ENCODE peak calls at places on chromosomes 13 and 19, in eight cellular contexts. One of them, this sample, is unnamed.
A peak's percentile ranks its signal among the peaks of the same experiment; 100 is the strongest.

GRCh38 chr13:47184311-47184710 is 287.5 kb upstream of the HTR2A start:
- DNase-seq in stomach: no peak
- DNase-seq in NCI-H2107: no peak
- DNase-seq in transverse colon: no peak
- DNase-seq in thoracic aorta: no peak
- DNase-seq in CD4-positive, alpha-beta memory T cell: no peak
- DNase-seq in neural progenitor cell: no peak
- DNase-seq in NCI-H187 treated with DMSO at 0.1 percent for 48 hours: no peak
- DNase-seq in this sample: no peak

GRCh38 chr13:50617134-50617721 is 226.3 kb downstream of the DLEU7 start:
- DNase-seq in thoracic aorta: no peak
- DNase-seq in CD4-positive, alpha-beta memory T cell: no peak
- DNase-seq in NCI-H187 treated with DMSO at 0.1 percent for 48 hours: no peak
- DNase-seq in neural progenitor cell: no peak
- DNase-seq in NCI-H2107: no peak
- DNase-seq in transverse colon: no peak
- DNase-seq in stomach: no peak
- DNase-seq in this sample: no peak

GRCh38 chr13:28494861-28495585 is at the start of gene FLT1:
- DNase-seq in CD4-positive, alpha-beta memory T cell: no peak
- DNase-seq in transverse colon: no peak
- DNase-seq in neural progenitor cell: peak; percentile 80
- DNase-seq in stomach: peak; percentile 27
- DNase-seq in NCI-H187 treated with DMSO at 0.1 percent for 48 hours: no peak
- DNase-seq in NCI-H2107: no peak
- DNase-seq in thoracic aorta: no peak
- DNase-seq in this sample: peak; percentile 91

GRCh38 chr19:21487969-21488368 is 17.4 kb upstream of the ZNF429 start:
- DNase-seq in stomach: no peak
- DNase-seq in CD4-positive, alpha-beta memory T cell: no peak
- DNase-seq in NCI-H2107: no peak
- DNase-seq in thoracic aorta: no peak
- DNase-seq in transverse colon: no peak
- DNase-seq in NCI-H187 treated with DMSO at 0.1 percent for 48 hours: no peak
- DNase-seq in neural progenitor cell: no peak
- DNase-seq in this sample: no peak

GRCh38 chr13:46010148-46010547 is 42.4 kb downstream of the ZC3H13 start:
- DNase-seq in stomach: no peak
- DNase-seq in NCI-H2107: no peak
- DNase-seq in thoracic aorta: no peak
- DNase-seq in NCI-H187 treated with DMSO at 0.1 percent for 48 hours: no peak
- DNase-seq in transverse colon: no peak
- DNase-seq in neural progenitor cell: peak; percentile 40
- DNase-seq in CD4-positive, alpha-beta memory T cell: no peak
- DNase-seq in this sample: peak; percentile 51

GRCh38 chr19:5578094-5578846 is 10.5 kb upstream of the TINCR start:
- DNase-seq in neural progenitor cell: peak; percentile 85
- DNase-seq in thoracic aorta: no peak
- DNase-seq in NCI-H187 treated with DMSO at 0.1 percent for 48 hours: no peak
- DNase-seq in stomach: peak; percentile 74
- DNase-seq in CD4-positive, alpha-beta memory T cell: peak; percentile 56
- DNase-seq in transverse colon: peak; percentile 73
- DNase-seq in NCI-H2107: no peak
- DNase-seq in this sample: peak; percentile 55

GRCh38 chr13:108269601-108270328 is at the start of gene TNFSF13B:
- DNase-seq in stomach: peak; percentile 43
- DNase-seq in NCI-H187 treated with DMSO at 0.1 percent for 48 hours: no peak
- DNase-seq in neural progenitor cell: peak; percentile 53
- DNase-seq in CD4-positive, alpha-beta memory T cell: peak; percentile 16
- DNase-seq in thoracic aorta: no peak
- DNase-seq in transverse colon: peak; percentile 57
- DNase-seq in NCI-H2107: no peak
- DNase-seq in this sample: peak; percentile 74

GRCh38 chr13:37492741-37493514 is 105.6 kb downstream of the POSTN start:
- DNase-seq in NCI-H187 treated with DMSO at 0.1 percent for 48 hours: no peak
- DNase-seq in CD4-positive, alpha-beta memory T cell: no peak
- DNase-seq in neural progenitor cell: no peak
- DNase-seq in thoracic aorta: no peak
- DNase-seq in NCI-H2107: no peak
- DNase-seq in stomach: no peak
- DNase-seq in transverse colon: no peak
- DNase-seq in this sample: no peak

GRCh38 chr19:40642757-40643325 is 41.7 kb downstream of the LTBP4 start:
- DNase-seq in CD4-positive, alpha-beta memory T cell: no peak
- DNase-seq in transverse colon: no peak
- DNase-seq in NCI-H187 treated with DMSO at 0.1 percent for 48 hours: no peak
- DNase-seq in thoracic aorta: no peak
- DNase-seq in NCI-H2107: no peak
- DNase-seq in neural progenitor cell: no peak
- DNase-seq in stomach: no peak
- DNase-seq in this sample: no peak

GRCh38 chr13:92413452-92413851 is 813.2 kb upstream of the GPC6 start:
- DNase-seq in NCI-H187 treated with DMSO at 0.1 percent for 48 hours: no peak
- DNase-seq in transverse colon: no peak
- DNase-seq in stomach: no peak
- DNase-seq in CD4-positive, alpha-beta memory T cell: no peak
- DNase-seq in NCI-H2107: no peak
- DNase-seq in thoracic aorta: no peak
- DNase-seq in neural progenitor cell: no peak
- DNase-seq in this sample: peak; percentile 60

GRCh38 chr13:32837307-32837972 is 178.8 kb upstream of the KL start:
- DNase-seq in stomach: no peak
- DNase-seq in CD4-positive, alpha-beta memory T cell: no peak
- DNase-seq in NCI-H187 treated with DMSO at 0.1 percent for 48 hours: no peak
- DNase-seq in NCI-H2107: no peak
- DNase-seq in transverse colon: no peak
- DNase-seq in thoracic aorta: no peak
- DNase-seq in neural progenitor cell: no peak
- DNase-seq in this sample: no peak

GRCh38 chr13:112078216-112078615 is 11.3 kb downstream of the SOX1 start:
- DNase-seq in stomach: no peak
- DNase-seq in NCI-H187 treated with DMSO at 0.1 percent for 48 hours: no peak
- DNase-seq in neural progenitor cell: peak; percentile 42
- DNase-seq in CD4-positive, alpha-beta memory T cell: no peak
- DNase-seq in thoracic aorta: no peak
- DNase-seq in transverse colon: no peak
- DNase-seq in NCI-H2107: no peak
- DNase-seq in this sample: no peak

GRCh38 chr13:108270442-108270841 is 924 bp downstream of the TNFSF13B start:
- DNase-seq in thoracic aorta: no peak
- DNase-seq in transverse colon: no peak
- DNase-seq in neural progenitor cell: no peak
- DNase-seq in NCI-H187 treated with DMSO at 0.1 percent for 48 hours: no peak
- DNase-seq in stomach: no peak
- DNase-seq in NCI-H2107: no peak
- DNase-seq in CD4-positive, alpha-beta memory T cell: no peak
- DNase-seq in this sample: no peak

GRCh38 chr19:29976151-29976943 is 34.3 kb downstream of the URI1 start:
- DNase-seq in stomach: no peak
- DNase-seq in thoracic aorta: no peak
- DNase-seq in neural progenitor cell: no peak
- DNase-seq in CD4-positive, alpha-beta memory T cell: no peak
- DNase-seq in NCI-H187 treated with DMSO at 0.1 percent for 48 hours: no peak
- DNase-seq in NCI-H2107: no peak
- DNase-seq in transverse colon: no peak
- DNase-seq in this sample: no peak

GRCh38 chr19:13859361-13859880 is 17.5 kb upstream of the NANOS3 start:
- DNase-seq in CD4-positive, alpha-beta memory T cell: no peak
- DNase-seq in NCI-H187 treated with DMSO at 0.1 percent for 48 hours: no peak
- DNase-seq in NCI-H2107: no peak
- DNase-seq in thoracic aorta: no peak
- DNase-seq in stomach: no peak
- DNase-seq in transverse colon: no peak
- DNase-seq in neural progenitor cell: no peak
- DNase-seq in this sample: peak; percentile 71

GRCh38 chr19:4083677-4084546 is 17.2 kb upstream of the ZBTB7A start:
- DNase-seq in stomach: peak; percentile 89
- DNase-seq in CD4-positive, alpha-beta memory T cell: no peak
- DNase-seq in neural progenitor cell: no peak
- DNase-seq in NCI-H2107: no peak
- DNase-seq in transverse colon: peak; percentile 73
- DNase-seq in thoracic aorta: no peak
- DNase-seq in NCI-H187 treated with DMSO at 0.1 percent for 48 hours: no peak
- DNase-seq in this sample: peak; percentile 56

GRCh38 chr13:86567119-86567518 is 767.9 kb upstream of the SLITRK6 start:
- DNase-seq in transverse colon: no peak
- DNase-seq in thoracic aorta: no peak
- DNase-seq in stomach: no peak
- DNase-seq in NCI-H187 treated with DMSO at 0.1 percent for 48 hours: no peak
- DNase-seq in NCI-H2107: no peak
- DNase-seq in neural progenitor cell: peak; percentile 36
- DNase-seq in CD4-positive, alpha-beta memory T cell: no peak
- DNase-seq in this sample: peak; percentile 16

GRCh38 chr13:27176772-27177171 is 5.2 kb upstream of the USP12 start:
- DNase-seq in NCI-H187 treated with DMSO at 0.1 percent for 48 hours: no peak
- DNase-seq in thoracic aorta: no peak
- DNase-seq in stomach: no peak
- DNase-seq in neural progenitor cell: no peak
- DNase-seq in transverse colon: no peak
- DNase-seq in CD4-positive, alpha-beta memory T cell: no peak
- DNase-seq in NCI-H2107: no peak
- DNase-seq in this sample: no peak

GRCh38 chr19:4575978-4576933 is 16.8 kb upstream of the SEMA6B start:
- DNase-seq in stomach: peak; percentile 74
- DNase-seq in CD4-positive, alpha-beta memory T cell: peak; percentile 52
- DNase-seq in NCI-H187 treated with DMSO at 0.1 percent for 48 hours: no peak
- DNase-seq in transverse colon: peak; percentile 68
- DNase-seq in NCI-H2107: no peak
- DNase-seq in thoracic aorta: no peak
- DNase-seq in neural progenitor cell: peak; percentile 69
- DNase-seq in this sample: peak; percentile 81

GRCh38 chr13:92804926-92805325 is 421.7 kb upstream of the GPC6 start:
- DNase-seq in thoracic aorta: no peak
- DNase-seq in NCI-H187 treated with DMSO at 0.1 percent for 48 hours: no peak
- DNase-seq in NCI-H2107: no peak
- DNase-seq in stomach: no peak
- DNase-seq in CD4-positive, alpha-beta memory T cell: no peak
- DNase-seq in transverse colon: no peak
- DNase-seq in neural progenitor cell: no peak
- DNase-seq in this sample: no peak

GRCh38 chr19:19651076-19651475 is 7.6 kb upstream of the GMIP start:
- DNase-seq in thoracic aorta: no peak
- DNase-seq in neural progenitor cell: no peak
- DNase-seq in NCI-H2107: no peak
- DNase-seq in CD4-positive, alpha-beta memory T cell: no peak
- DNase-seq in stomach: no peak
- DNase-seq in transverse colon: no peak
- DNase-seq in NCI-H187 treated with DMSO at 0.1 percent for 48 hours: no peak
- DNase-seq in this sample: no peak

GRCh38 chr19:33683881-33684549 is 62.3 kb downstream of the CHST8 start:
- DNase-seq in thoracic aorta: no peak
- DNase-seq in neural progenitor cell: peak; percentile 94
- DNase-seq in NCI-H187 treated with DMSO at 0.1 percent for 48 hours: no peak
- DNase-seq in stomach: no peak
- DNase-seq in NCI-H2107: no peak
- DNase-seq in transverse colon: no peak
- DNase-seq in CD4-positive, alpha-beta memory T cell: no peak
- DNase-seq in this sample: peak; percentile 84

GRCh38 chr13:49308104-49308875 is 60.6 kb downstream of the CDADC1 start:
- DNase-seq in neural progenitor cell: no peak
- DNase-seq in stomach: peak; percentile 86
- DNase-seq in NCI-H187 treated with DMSO at 0.1 percent for 48 hours: no peak
- DNase-seq in NCI-H2107: no peak
- DNase-seq in transverse colon: peak; percentile 69
- DNase-seq in CD4-positive, alpha-beta memory T cell: no peak
- DNase-seq in thoracic aorta: peak; percentile 73
- DNase-seq in this sample: no peak

GRCh38 chr13:72198967-72199601 is 332.1 kb upstream of the DACH1 start:
- DNase-seq in transverse colon: no peak
- DNase-seq in CD4-positive, alpha-beta memory T cell: no peak
- DNase-seq in neural progenitor cell: no peak
- DNase-seq in NCI-H187 treated with DMSO at 0.1 percent for 48 hours: no peak
- DNase-seq in NCI-H2107: no peak
- DNase-seq in stomach: no peak
- DNase-seq in thoracic aorta: no peak
- DNase-seq in this sample: no peak

GRCh38 chr13:50720856-50721663 is 122.4 kb downstream of the DLEU7 start:
- DNase-seq in stomach: no peak
- DNase-seq in thoracic aorta: no peak
- DNase-seq in CD4-positive, alpha-beta memory T cell: no peak
- DNase-seq in transverse colon: no peak
- DNase-seq in neural progenitor cell: no peak
- DNase-seq in NCI-H187 treated with DMSO at 0.1 percent for 48 hours: no peak
- DNase-seq in NCI-H2107: no peak
- DNase-seq in this sample: no peak

GRCh38 chr13:43303040-43303729 is 279.8 kb downstream of the DNAJC15 start:
- DNase-seq in stomach: peak; percentile 78
- DNase-seq in transverse colon: peak; percentile 28
- DNase-seq in CD4-positive, alpha-beta memory T cell: no peak
- DNase-seq in neural progenitor cell: peak; percentile 82
- DNase-seq in NCI-H2107: peak; percentile 22
- DNase-seq in NCI-H187 treated with DMSO at 0.1 percent for 48 hours: no peak
- DNase-seq in thoracic aorta: no peak
- DNase-seq in this sample: peak; percentile 81

GRCh38 chr13:111337741-111338140 is 17.3 kb downstream of the TEX29 start:
- DNase-seq in NCI-H2107: no peak
- DNase-seq in stomach: no peak
- DNase-seq in NCI-H187 treated with DMSO at 0.1 percent for 48 hours: no peak
- DNase-seq in thoracic aorta: no peak
- DNase-seq in transverse colon: no peak
- DNase-seq in neural progenitor cell: no peak
- DNase-seq in CD4-positive, alpha-beta memory T cell: no peak
- DNase-seq in this sample: no peak

GRCh38 chr13:41694902-41695301 is 237.6 kb downstream of the RGCC start:
- DNase-seq in transverse colon: peak; percentile 25
- DNase-seq in thoracic aorta: peak; percentile 34
- DNase-seq in neural progenitor cell: no peak
- DNase-seq in CD4-positive, alpha-beta memory T cell: no peak
- DNase-seq in NCI-H187 treated with DMSO at 0.1 percent for 48 hours: no peak
- DNase-seq in NCI-H2107: no peak
- DNase-seq in stomach: no peak
- DNase-seq in this sample: no peak

GRCh38 chr19:16564842-16565241 is 7.4 kb downstream of the SLC35E1 start:
- DNase-seq in NCI-H2107: no peak
- DNase-seq in neural progenitor cell: no peak
- DNase-seq in NCI-H187 treated with DMSO at 0.1 percent for 48 hours: no peak
- DNase-seq in transverse colon: no peak
- DNase-seq in thoracic aorta: no peak
- DNase-seq in CD4-positive, alpha-beta memory T cell: no peak
- DNase-seq in stomach: peak; percentile 62
- DNase-seq in this sample: no peak

GRCh38 chr13:86569974-86570373 is 770.8 kb upstream of the SLITRK6 start:
- DNase-seq in thoracic aorta: no peak
- DNase-seq in NCI-H187 treated with DMSO at 0.1 percent for 48 hours: no peak
- DNase-seq in stomach: no peak
- DNase-seq in transverse colon: no peak
- DNase-seq in NCI-H2107: no peak
- DNase-seq in neural progenitor cell: no peak
- DNase-seq in CD4-positive, alpha-beta memory T cell: no peak
- DNase-seq in this sample: no peak

GRCh38 chr19:56404705-56405056 is 549 bp downstream of the ZNF583 start:
- DNase-seq in stomach: no peak
- DNase-seq in CD4-positive, alpha-beta memory T cell: no peak
- DNase-seq in thoracic aorta: no peak
- DNase-seq in NCI-H187 treated with DMSO at 0.1 percent for 48 hours: no peak
- DNase-seq in transverse colon: no peak
- DNase-seq in neural progenitor cell: no peak
- DNase-seq in NCI-H2107: no peak
- DNase-seq in this sample: no peak

GRCh38 chr13:59601993-59602392 is 561.7 kb downstream of the DIAPH3 start:
- DNase-seq in stomach: no peak
- DNase-seq in CD4-positive, alpha-beta memory T cell: no peak
- DNase-seq in thoracic aorta: no peak
- DNase-seq in NCI-H187 treated with DMSO at 0.1 percent for 48 hours: no peak
- DNase-seq in transverse colon: no peak
- DNase-seq in neural progenitor cell: no peak
- DNase-seq in NCI-H2107: no peak
- DNase-seq in this sample: no peak

GRCh38 chr19:44847144-44848035 is 1.3 kb downstream of the NECTIN2 start:
- DNase-seq in CD4-positive, alpha-beta memory T cell: no peak
- DNase-seq in stomach: peak; percentile 92
- DNase-seq in thoracic aorta: no peak
- DNase-seq in NCI-H2107: no peak
- DNase-seq in transverse colon: peak; percentile 84
- DNase-seq in NCI-H187 treated with DMSO at 0.1 percent for 48 hours: no peak
- DNase-seq in neural progenitor cell: peak; percentile 75
- DNase-seq in this sample: peak; percentile 76

GRCh38 chr19:13038306-13039210 is 43.3 kb downstream of the NFIX start:
- DNase-seq in thoracic aorta: no peak
- DNase-seq in NCI-H187 treated with DMSO at 0.1 percent for 48 hours: no peak
- DNase-seq in NCI-H2107: no peak
- DNase-seq in transverse colon: no peak
- DNase-seq in CD4-positive, alpha-beta memory T cell: no peak
- DNase-seq in stomach: no peak
- DNase-seq in neural progenitor cell: no peak
- DNase-seq in this sample: no peak